ENCODE peak calls at places on chromosomes 11 and 22, in five cellular contexts. One of them, this sample, is unnamed.

GRCh38 chr22:20606041-20606783 is 98.8 kb downstream of the MED15 start:
- DNase-seq in tibial nerve: no peak
- DNase-seq in endodermal cell: peak; percentile 97
- DNase-seq in pancreas: peak; percentile 94
- DNase-seq in choroid plexus epithelial cell: peak; percentile 78
- DNase-seq in this sample: peak; percentile 74

GRCh38 chr11:62071408-62071807 is 52.4 kb upstream of the INCENP start:
- DNase-seq in pancreas: no peak
- DNase-seq in tibial nerve: no peak
- DNase-seq in endodermal cell: no peak
- DNase-seq in choroid plexus epithelial cell: peak; percentile 31
- DNase-seq in this sample: no peak

GRCh38 chr11:1307163-1307870 is 2.1 kb downstream of the TOLLIP start:
- DNase-seq in tibial nerve: no peak
- DNase-seq in pancreas: peak; percentile 67
- DNase-seq in choroid plexus epithelial cell: no peak
- DNase-seq in endodermal cell: peak; percentile 30
- DNase-seq in this sample: no peak

GRCh38 chr11:1303973-1304372 is 5.5 kb downstream of the TOLLIP start:
- DNase-seq in tibial nerve: no peak
- DNase-seq in endodermal cell: peak; percentile 30
- DNase-seq in choroid plexus epithelial cell: peak; percentile 37
- DNase-seq in pancreas: peak; percentile 75
- DNase-seq in this sample: peak; percentile 3

GRCh38 chr11:12893787-12894672 is 115.1 kb upstream of the RASSF10 start:
- DNase-seq in pancreas: peak; percentile 75
- DNase-seq in choroid plexus epithelial cell: peak; percentile 79
- DNase-seq in tibial nerve: peak; percentile 76
- DNase-seq in endodermal cell: peak; percentile 90
- DNase-seq in this sample: peak; percentile 72

GRCh38 chr11:130188585-130189347 is 29.2 kb downstream of the ST14 start:
- DNase-seq in endodermal cell: no peak
- DNase-seq in tibial nerve: no peak
- DNase-seq in choroid plexus epithelial cell: no peak
- DNase-seq in pancreas: peak; percentile 73
- DNase-seq in this sample: no peak

GRCh38 chr11:2775083-2775625 is 75.4 kb upstream of the KCNQ1OT1 start:
- DNase-seq in tibial nerve: no peak
- DNase-seq in choroid plexus epithelial cell: no peak
- DNase-seq in pancreas: peak; percentile 61
- DNase-seq in endodermal cell: peak; percentile 36
- DNase-seq in this sample: peak; percentile 2

GRCh38 chr11:74870485-74870884 is 78.4 kb downstream of the XRRA1 start:
- DNase-seq in choroid plexus epithelial cell: peak; percentile 68
- DNase-seq in endodermal cell: peak; percentile 56
- DNase-seq in tibial nerve: no peak
- DNase-seq in pancreas: no peak
- DNase-seq in this sample: no peak

GRCh38 chr11:2582436-2582931 is 117.3 kb downstream of the KCNQ1OT1 start:
- DNase-seq in pancreas: peak; percentile 57
- DNase-seq in choroid plexus epithelial cell: no peak
- DNase-seq in tibial nerve: no peak
- DNase-seq in endodermal cell: peak; percentile 56
- DNase-seq in this sample: peak; percentile 45

GRCh38 chr11:125881291-125881690 is 6.2 kb upstream of the HYLS1 start:
- DNase-seq in endodermal cell: no peak
- DNase-seq in pancreas: no peak
- DNase-seq in tibial nerve: no peak
- DNase-seq in choroid plexus epithelial cell: no peak
- DNase-seq in this sample: no peak
- TF ChIP-seq CTCF in endodermal cell: no peak
- TF ChIP-seq CTCF in pancreas: no peak
- TF ChIP-seq CTCF in tibial nerve: no peak
- TF ChIP-seq CTCF in choroid plexus epithelial cell: no peak
- TF ChIP-seq CTCF in this sample: no peak

GRCh38 chr11:77776455-77776854 is 44.1 kb downstream of the RSF1 start:
- DNase-seq in pancreas: no peak
- DNase-seq in tibial nerve: no peak
- DNase-seq in endodermal cell: no peak
- DNase-seq in choroid plexus epithelial cell: peak; percentile 40
- DNase-seq in this sample: no peak
- TF ChIP-seq CTCF in pancreas: no peak
- TF ChIP-seq CTCF in tibial nerve: no peak
- TF ChIP-seq CTCF in endodermal cell: peak; percentile 59
- TF ChIP-seq CTCF in choroid plexus epithelial cell: no peak
- TF ChIP-seq CTCF in this sample: no peak

GRCh38 chr22:30860176-30861105 is 108.1 kb downstream of the MORC2 start:
- DNase-seq in tibial nerve: no peak
- DNase-seq in choroid plexus epithelial cell: no peak
- DNase-seq in pancreas: no peak
- DNase-seq in endodermal cell: peak; percentile 39
- DNase-seq in this sample: no peak
- TF ChIP-seq CTCF in tibial nerve: no peak
- TF ChIP-seq CTCF in choroid plexus epithelial cell: no peak
- TF ChIP-seq CTCF in pancreas: no peak
- TF ChIP-seq CTCF in endodermal cell: peak; percentile 47
- TF ChIP-seq CTCF in this sample: no peak

GRCh38 chr11:93783362-93783761 is 720 bp upstream of the MED17 start:
- DNase-seq in choroid plexus epithelial cell: no peak
- DNase-seq in tibial nerve: no peak
- DNase-seq in pancreas: no peak
- DNase-seq in endodermal cell: no peak
- DNase-seq in this sample: no peak

GRCh38 chr11:93783767-93784151 is 323 bp upstream of the MED17 start:
- DNase-seq in pancreas: no peak
- DNase-seq in tibial nerve: no peak
- DNase-seq in choroid plexus epithelial cell: no peak
- DNase-seq in endodermal cell: no peak
- DNase-seq in this sample: no peak

GRCh38 chr11:93784152-93784934 is at the start of gene MED17:
- DNase-seq in endodermal cell: peak; percentile 97
- DNase-seq in choroid plexus epithelial cell: peak; percentile 95
- DNase-seq in tibial nerve: peak; percentile 92
- DNase-seq in pancreas: peak; percentile 94
- DNase-seq in this sample: peak; percentile 83

GRCh38 chr11:93784935-93785360 is 866 bp downstream of the MED17 start:
- DNase-seq in choroid plexus epithelial cell: peak; percentile 17
- DNase-seq in endodermal cell: no peak
- DNase-seq in pancreas: no peak
- DNase-seq in tibial nerve: no peak
- DNase-seq in this sample: no peak
- TF ChIP-seq CTCF in choroid plexus epithelial cell: no peak
- TF ChIP-seq CTCF in endodermal cell: no peak
- TF ChIP-seq CTCF in pancreas: no peak
- TF ChIP-seq CTCF in tibial nerve: no peak
- TF ChIP-seq CTCF in this sample: no peak

GRCh38 chr22:22380098-22381030 is 128.2 kb downstream of the ZNF280B start:
- DNase-seq in choroid plexus epithelial cell: no peak
- DNase-seq in tibial nerve: no peak
- DNase-seq in pancreas: no peak
- DNase-seq in endodermal cell: peak; percentile 88
- DNase-seq in this sample: peak; percentile 56
- TF ChIP-seq CTCF in choroid plexus epithelial cell: no peak
- TF ChIP-seq CTCF in tibial nerve: no peak
- TF ChIP-seq CTCF in pancreas: no peak
- TF ChIP-seq CTCF in endodermal cell: peak; percentile 69
- TF ChIP-seq CTCF in this sample: no peak

GRCh38 chr11:97615541-97615940 is 1225.7 kb downstream of the JRKL start:
- DNase-seq in endodermal cell: no peak
- DNase-seq in pancreas: no peak
- DNase-seq in tibial nerve: no peak
- DNase-seq in choroid plexus epithelial cell: peak; percentile 63
- DNase-seq in this sample: no peak
- TF ChIP-seq CTCF in endodermal cell: no peak
- TF ChIP-seq CTCF in pancreas: no peak
- TF ChIP-seq CTCF in tibial nerve: no peak
- TF ChIP-seq CTCF in choroid plexus epithelial cell: no peak
- TF ChIP-seq CTCF in this sample: no peak

GRCh38 chr22:49803134-49803533 is 24.5 kb downstream of the BRD1 start:
- DNase-seq in choroid plexus epithelial cell: no peak
- DNase-seq in endodermal cell: no peak
- DNase-seq in pancreas: peak; percentile 30
- DNase-seq in tibial nerve: no peak
- DNase-seq in this sample: no peak

GRCh38 chr22:49799431-49800075 is 28.1 kb downstream of the BRD1 start:
- DNase-seq in endodermal cell: no peak
- DNase-seq in choroid plexus epithelial cell: no peak
- DNase-seq in tibial nerve: no peak
- DNase-seq in pancreas: peak; percentile 59
- DNase-seq in this sample: no peak

GRCh38 chr22:49798486-49799151 is 29.1 kb downstream of the BRD1 start:
- DNase-seq in endodermal cell: no peak
- DNase-seq in pancreas: peak; percentile 66
- DNase-seq in tibial nerve: no peak
- DNase-seq in choroid plexus epithelial cell: no peak
- DNase-seq in this sample: no peak

GRCh38 chr22:49801391-49802060 is 26.1 kb downstream of the BRD1 start:
- DNase-seq in endodermal cell: no peak
- DNase-seq in choroid plexus epithelial cell: no peak
- DNase-seq in tibial nerve: no peak
- DNase-seq in pancreas: peak; percentile 55
- DNase-seq in this sample: no peak

DNA sequence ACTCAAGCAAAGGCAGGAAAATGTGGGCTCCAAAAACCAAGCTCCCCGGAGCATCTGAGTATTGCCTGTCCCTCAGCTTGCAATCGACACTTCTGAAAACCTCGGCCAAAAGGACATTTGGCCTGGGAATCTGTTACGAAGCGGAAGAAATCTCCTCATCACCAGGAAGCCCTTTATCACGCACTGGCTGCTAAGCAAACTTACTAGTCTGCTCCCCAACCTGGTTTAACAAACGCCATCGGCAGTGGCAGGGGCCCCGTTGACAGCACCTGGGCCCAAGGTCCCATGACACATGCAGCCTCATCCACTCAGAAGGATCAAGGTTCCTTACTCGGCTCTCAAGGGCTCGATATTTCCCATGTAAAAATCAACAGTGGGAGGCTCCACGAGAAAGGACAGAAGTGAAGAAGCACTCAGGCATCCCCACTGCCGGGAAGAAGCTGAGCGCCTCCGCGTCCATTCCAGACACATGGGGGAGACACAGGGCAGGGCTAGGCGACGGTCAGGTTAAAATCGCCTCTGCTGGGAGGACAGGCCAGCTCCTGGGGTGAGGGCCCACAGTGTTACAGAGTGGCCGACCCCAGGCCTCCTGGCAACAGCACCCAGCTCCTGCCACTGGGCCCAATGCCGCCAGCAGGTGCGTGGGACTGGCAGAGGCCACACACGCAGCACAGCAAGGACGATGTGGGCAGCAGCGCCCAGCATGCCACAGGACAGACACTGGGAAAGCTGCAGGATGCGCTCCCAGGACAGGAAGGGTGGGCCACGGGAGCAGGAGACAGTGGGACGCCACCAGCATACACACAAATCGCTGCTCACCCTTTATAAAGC is 27.1 kb downstream of the BRD1 start:
- DNase-seq in endodermal cell: no peak
- DNase-seq in tibial nerve: no peak
- DNase-seq in pancreas: peak; percentile 55
- DNase-seq in choroid plexus epithelial cell: no peak
- DNase-seq in this sample: no peak
- TF ChIP-seq CTCF in endodermal cell: peak; percentile 36
- TF ChIP-seq CTCF in tibial nerve: no peak
- TF ChIP-seq CTCF in pancreas: no peak
- TF ChIP-seq CTCF in choroid plexus epithelial cell: no peak
- TF ChIP-seq CTCF in this sample: no peak

GRCh38 chr22:38494939-38495338 is 11.2 kb downstream of the DDX17 start:
- DNase-seq in choroid plexus epithelial cell: no peak
- DNase-seq in pancreas: no peak
- DNase-seq in endodermal cell: no peak
- DNase-seq in tibial nerve: no peak
- DNase-seq in this sample: no peak
- TF ChIP-seq CTCF in choroid plexus epithelial cell: peak; percentile 19
- TF ChIP-seq CTCF in pancreas: no peak
- TF ChIP-seq CTCF in endodermal cell: peak; percentile 55
- TF ChIP-seq CTCF in tibial nerve: no peak
- TF ChIP-seq CTCF in this sample: peak; percentile 20

This sample was measured in endothelial cell.